ENCODE peak calls at places on chromosomes 7 and 10, in five cellular contexts. One of them, this sample, is unnamed.

GRCh38 chr7:24939406-24939805 is 40.6 kb downstream of the OSBPL3 start:
- DNase-seq in RCC 7860: no peak
- DNase-seq in CD8-positive, alpha-beta memory T cell: no peak
- DNase-seq in ascending aorta: no peak
- DNase-seq in LoVo: no peak
- DNase-seq in this sample: no peak

GRCh38 chr7:117759950-117760640 is 113.1 kb downstream of the CTTNBP2 start:
- DNase-seq in RCC 7860: no peak
- DNase-seq in LoVo: no peak
- DNase-seq in ascending aorta: no peak
- DNase-seq in CD8-positive, alpha-beta memory T cell: no peak
- DNase-seq in this sample: no peak

GRCh38 chr10:72092171-72092924 is 4.0 kb upstream of the SPOCK2 start:
- DNase-seq in RCC 7860: no peak
- DNase-seq in CD8-positive, alpha-beta memory T cell: no peak
- DNase-seq in LoVo: no peak
- DNase-seq in ascending aorta: no peak
- DNase-seq in this sample: no peak

GRCh38 chr7:54546081-54546985 is 4.2 kb downstream of the VSTM2A start:
- DNase-seq in CD8-positive, alpha-beta memory T cell: no peak
- DNase-seq in ascending aorta: no peak
- DNase-seq in LoVo: no peak
- DNase-seq in RCC 7860: no peak
- DNase-seq in this sample: no peak

GRCh38 chr7:120091807-120092206 is 181.2 kb upstream of the KCND2 start:
- DNase-seq in LoVo: peak
- DNase-seq in RCC 7860: no peak
- DNase-seq in CD8-positive, alpha-beta memory T cell: no peak
- DNase-seq in ascending aorta: no peak
- DNase-seq in this sample: no peak

GRCh38 chr7:7795736-7796135 is 77.3 kb upstream of the RPA3 start:
- DNase-seq in ascending aorta: no peak
- DNase-seq in LoVo: peak
- DNase-seq in CD8-positive, alpha-beta memory T cell: no peak
- DNase-seq in RCC 7860: peak
- DNase-seq in this sample: no peak

GRCh38 chr7:106071999-106072714 is 40.0 kb downstream of the SYPL1 start:
- DNase-seq in LoVo: peak
- DNase-seq in ascending aorta: no peak
- DNase-seq in RCC 7860: no peak
- DNase-seq in CD8-positive, alpha-beta memory T cell: no peak
- DNase-seq in this sample: peak

GRCh38 chr7:157482011-157482410 is 145.2 kb downstream of the DNAJB6 start:
- DNase-seq in LoVo: no peak
- DNase-seq in CD8-positive, alpha-beta memory T cell: no peak
- DNase-seq in ascending aorta: no peak
- DNase-seq in RCC 7860: no peak
- DNase-seq in this sample: no peak

GRCh38 chr10:101146392-101147251 is 15.5 kb downstream of the TLX1 start:
- DNase-seq in CD8-positive, alpha-beta memory T cell: no peak
- DNase-seq in LoVo: no peak
- DNase-seq in ascending aorta: no peak
- DNase-seq in RCC 7860: no peak
- DNase-seq in this sample: no peak

GRCh38 chr10:78727728-78728127 is 341.0 kb upstream of the ZMIZ1 start:
- DNase-seq in ascending aorta: no peak
- DNase-seq in LoVo: no peak
- DNase-seq in CD8-positive, alpha-beta memory T cell: no peak
- DNase-seq in RCC 7860: no peak
- DNase-seq in this sample: no peak

GRCh38 chr10:24866615-24867583 is 85.5 kb downstream of the PRTFDC1 start:
- DNase-seq in ascending aorta: no peak
- DNase-seq in CD8-positive, alpha-beta memory T cell: no peak
- DNase-seq in LoVo: no peak
- DNase-seq in RCC 7860: peak
- DNase-seq in this sample: peak

GRCh38 chr7:1081931-1082401 is 5.9 kb upstream of the GPER1 start:
- DNase-seq in ascending aorta: no peak
- DNase-seq in LoVo: no peak
- DNase-seq in RCC 7860: no peak
- DNase-seq in CD8-positive, alpha-beta memory T cell: no peak
- DNase-seq in this sample: no peak

GRCh38 chr7:11665381-11665780 is 166.6 kb downstream of the THSD7A start:
- DNase-seq in LoVo: no peak
- DNase-seq in RCC 7860: no peak
- DNase-seq in ascending aorta: no peak
- DNase-seq in CD8-positive, alpha-beta memory T cell: no peak
- DNase-seq in this sample: no peak

GRCh38 chr10:29702288-29703164 is 67.8 kb upstream of the SVIL start:
- DNase-seq in RCC 7860: no peak
- DNase-seq in ascending aorta: no peak
- DNase-seq in LoVo: no peak
- DNase-seq in CD8-positive, alpha-beta memory T cell: no peak
- DNase-seq in this sample: no peak

This sample was measured in colonic mucosa.